ENCODE peak calls at places on chromosome 20, in ten cellular contexts. One of them, this sample, is unnamed.

GRCh38 chr20:35523298-35523888 is 6.1 kb downstream of the C20orf173 start:
- DNase-seq in adrenal gland: no peak
- DNase-seq in H54: peak
- DNase-seq in cardiac muscle cell: no peak
- DNase-seq in RKO: peak
- DNase-seq in nucleus accumbens: no peak
- DNase-seq in Calu3: peak
- DNase-seq in HT1080: no peak
- DNase-seq in hepatic stellate cell: peak
- DNase-seq in GM12865: peak
- DNase-seq in this sample: peak

GRCh38 chr20:59314872-59315500 is 14.6 kb downstream of the EDN3 start:
- DNase-seq in cardiac muscle cell: no peak
- DNase-seq in nucleus accumbens: no peak
- DNase-seq in hepatic stellate cell: no peak
- DNase-seq in Calu3: no peak
- DNase-seq in adrenal gland: no peak
- DNase-seq in RKO: no peak
- DNase-seq in GM12865: no peak
- DNase-seq in H54: no peak
- DNase-seq in HT1080: no peak
- DNase-seq in this sample: no peak

GRCh38 chr20:20211274-20211987 is 156.5 kb upstream of the INSM1 start:
- DNase-seq in Calu3: no peak
- DNase-seq in nucleus accumbens: no peak
- DNase-seq in H54: no peak
- DNase-seq in HT1080: no peak
- DNase-seq in GM12865: no peak
- DNase-seq in adrenal gland: no peak
- DNase-seq in hepatic stellate cell: no peak
- DNase-seq in cardiac muscle cell: no peak
- DNase-seq in RKO: peak
- DNase-seq in this sample: no peak

GRCh38 chr20:47576516-47577033 is 74.9 kb downstream of the NCOA3 start:
- DNase-seq in cardiac muscle cell: peak
- DNase-seq in GM12865: peak
- DNase-seq in HT1080: peak
- DNase-seq in H54: peak
- DNase-seq in hepatic stellate cell: peak
- DNase-seq in RKO: peak
- DNase-seq in adrenal gland: peak
- DNase-seq in nucleus accumbens: peak
- DNase-seq in Calu3: peak
- DNase-seq in this sample: peak

GRCh38 chr20:37519508-37520416 is 1.3 kb upstream of the NNAT start:
- DNase-seq in nucleus accumbens: no peak
- DNase-seq in adrenal gland: no peak
- DNase-seq in GM12865: no peak
- DNase-seq in RKO: no peak
- DNase-seq in H54: no peak
- DNase-seq in hepatic stellate cell: no peak
- DNase-seq in HT1080: no peak
- DNase-seq in cardiac muscle cell: peak
- DNase-seq in Calu3: no peak
- DNase-seq in this sample: peak

GRCh38 chr20:1537731-1538058 is 19.8 kb downstream of the SIRPD start:
- DNase-seq in cardiac muscle cell: no peak
- DNase-seq in H54: no peak
- DNase-seq in adrenal gland: peak
- DNase-seq in GM12865: peak
- DNase-seq in Calu3: no peak
- DNase-seq in nucleus accumbens: no peak
- DNase-seq in hepatic stellate cell: no peak
- DNase-seq in HT1080: no peak
- DNase-seq in RKO: no peak
- DNase-seq in this sample: peak

GRCh38 chr20:57464642-57465211 is 60.2 kb downstream of the CTCFL start:
- DNase-seq in Calu3: peak
- DNase-seq in hepatic stellate cell: peak
- DNase-seq in adrenal gland: peak
- DNase-seq in GM12865: peak
- DNase-seq in nucleus accumbens: no peak
- DNase-seq in H54: peak
- DNase-seq in cardiac muscle cell: no peak
- DNase-seq in RKO: peak
- DNase-seq in HT1080: no peak
- DNase-seq in this sample: peak

GRCh38 chr20:4788314-4788713 is 66.6 kb downstream of the PRND start:
- DNase-seq in nucleus accumbens: no peak
- DNase-seq in HT1080: no peak
- DNase-seq in RKO: no peak
- DNase-seq in hepatic stellate cell: no peak
- DNase-seq in GM12865: no peak
- DNase-seq in H54: no peak
- DNase-seq in cardiac muscle cell: no peak
- DNase-seq in Calu3: no peak
- DNase-seq in adrenal gland: no peak
- DNase-seq in this sample: no peak

GRCh38 chr20:1212607-1213396 is 9.5 kb downstream of the C20orf202 start:
- DNase-seq in cardiac muscle cell: peak
- DNase-seq in nucleus accumbens: peak
- DNase-seq in HT1080: peak
- DNase-seq in hepatic stellate cell: peak
- DNase-seq in RKO: peak
- DNase-seq in Calu3: peak
- DNase-seq in H54: peak
- DNase-seq in adrenal gland: peak
- DNase-seq in GM12865: peak
- DNase-seq in this sample: peak

GRCh38 chr20:10848810-10849370 is 175.1 kb upstream of the JAG1 start:
- DNase-seq in nucleus accumbens: no peak
- DNase-seq in GM12865: peak
- DNase-seq in HT1080: peak
- DNase-seq in RKO: peak
- DNase-seq in cardiac muscle cell: no peak
- DNase-seq in adrenal gland: peak
- DNase-seq in Calu3: peak
- DNase-seq in H54: peak
- DNase-seq in hepatic stellate cell: peak
- DNase-seq in this sample: no peak

GRCh38 chr20:34622821-34623451 is 54.0 kb downstream of the PIGU start:
- DNase-seq in H54: no peak
- DNase-seq in adrenal gland: no peak
- DNase-seq in RKO: no peak
- DNase-seq in HT1080: no peak
- DNase-seq in nucleus accumbens: no peak
- DNase-seq in GM12865: peak
- DNase-seq in hepatic stellate cell: no peak
- DNase-seq in cardiac muscle cell: no peak
- DNase-seq in Calu3: no peak
- DNase-seq in this sample: no peak

GRCh38 chr20:16147916-16148315 is 425.3 kb downstream of the KIF16B start:
- DNase-seq in GM12865: no peak
- DNase-seq in RKO: no peak
- DNase-seq in cardiac muscle cell: no peak
- DNase-seq in HT1080: no peak
- DNase-seq in adrenal gland: no peak
- DNase-seq in H54: no peak
- DNase-seq in nucleus accumbens: no peak
- DNase-seq in hepatic stellate cell: no peak
- DNase-seq in Calu3: no peak
- DNase-seq in this sample: no peak

GRCh38 chr20:47676912-47677311 is 108.4 kb downstream of the SULF2 start:
- DNase-seq in nucleus accumbens: no peak
- DNase-seq in GM12865: no peak
- DNase-seq in H54: no peak
- DNase-seq in HT1080: no peak
- DNase-seq in cardiac muscle cell: no peak
- DNase-seq in RKO: no peak
- DNase-seq in hepatic stellate cell: no peak
- DNase-seq in Calu3: no peak
- DNase-seq in adrenal gland: no peak
- DNase-seq in this sample: no peak

GRCh38 chr20:54084727-54085368 is 14.5 kb upstream of the BCAS1 start:
- DNase-seq in nucleus accumbens: no peak
- DNase-seq in hepatic stellate cell: no peak
- DNase-seq in adrenal gland: no peak
- DNase-seq in cardiac muscle cell: no peak
- DNase-seq in HT1080: no peak
- DNase-seq in Calu3: no peak
- DNase-seq in RKO: no peak
- DNase-seq in H54: no peak
- DNase-seq in GM12865: no peak
- DNase-seq in this sample: no peak

GRCh38 chr20:63570281-63571086 is 3.6 kb downstream of the HELZ2 start:
- DNase-seq in adrenal gland: no peak
- DNase-seq in HT1080: no peak
- DNase-seq in nucleus accumbens: no peak
- DNase-seq in RKO: no peak
- DNase-seq in cardiac muscle cell: no peak
- DNase-seq in hepatic stellate cell: no peak
- DNase-seq in GM12865: no peak
- DNase-seq in H54: no peak
- DNase-seq in Calu3: no peak
- DNase-seq in this sample: no peak

GRCh38 chr20:39851459-39851858 is 837.6 kb downstream of the MAFB start:
- DNase-seq in hepatic stellate cell: no peak
- DNase-seq in H54: no peak
- DNase-seq in GM12865: no peak
- DNase-seq in HT1080: no peak
- DNase-seq in adrenal gland: no peak
- DNase-seq in nucleus accumbens: no peak
- DNase-seq in Calu3: no peak
- DNase-seq in cardiac muscle cell: no peak
- DNase-seq in RKO: no peak
- DNase-seq in this sample: no peak

This sample was measured in NAMALWA.